ENCODE peak calls at places on chromosomes 4 and X, in six cellular contexts. F, D, C, J, X and H are unnamed samples.
A peak's percentile ranks its signal among the peaks of the same experiment; 100 is the strongest.

GRCh38 chr4:6617246-6617645 is 23.2 kb upstream of the MRFAP1 start:
- DNase-seq in F (peak; percentile 40), D (no peak), C (no peak), J (no peak), X (no peak), H (no peak)

GRCh38 chr4:173199553-173199952 is 30.9 kb downstream of the GALNT7 start:
- DNase-seq in F (no peak), D (no peak), C (no peak), J (no peak), X (no peak), H (no peak)

GRCh38 chr4:128863314-128864075 is 54.0 kb downstream of the JADE1 start:
- DNase-seq in F (peak; percentile 88), D (peak; percentile 80), C (peak; percentile 43), J (peak; percentile 57), X (peak; percentile 67), H (peak; percentile 88)

GRCh38 chr4:1559896-1560650 is 124.0 kb downstream of the FAM53A start:
- DNase-seq in F (no peak), D (no peak), C (no peak), J (no peak), X (no peak), H (no peak)

GRCh38 chr4:159142254-159142653 is 39.4 kb downstream of the RAPGEF2 start:
- DNase-seq in F (no peak), D (no peak), C (no peak), J (no peak), X (peak; percentile 63), H (no peak)

GRCh38 chr4:29908276-29908675 is 811.9 kb upstream of the PCDH7 start:
- DNase-seq in F (no peak), D (no peak), C (no peak), J (no peak), X (peak; percentile 0), H (no peak)

GRCh38 chrX:27438937-27439336 is 24.2 kb downstream of the PPP4R3C start:
- DNase-seq in F (no peak), D (no peak), C (no peak), J (no peak), X (no peak), H (no peak)

GRCh38 chrX:104195013-104195412 is 28.8 kb downstream of the FAM199X start:
- DNase-seq in F (no peak), D (no peak), C (no peak), J (no peak), X (peak; percentile 1), H (no peak)

GRCh38 chr4:159206427-159206871 is 103.6 kb downstream of the RAPGEF2 start:
- DNase-seq in F (no peak), D (no peak), C (peak; percentile 39), J (no peak), X (peak; percentile 78), H (no peak)

GRCh38 chr4:122830392-122831095 is 3.9 kb downstream of the FGF2 start:
- DNase-seq in F (peak; percentile 71), D (no peak), C (no peak), J (no peak), X (peak; percentile 65), H (no peak)

GRCh38 chr4:77022581-77023133 is 53.1 kb downstream of the CCNI start:
- DNase-seq in F (no peak), D (peak; percentile 70), C (no peak), J (no peak), X (peak; percentile 90), H (peak; percentile 80)

GRCh38 chr4:80266902-80267380 is 477 bp downstream of the FGF5 start:
- DNase-seq in F (no peak), D (peak; percentile 47), C (no peak), J (peak; percentile 8), X (peak; percentile 55), H (peak; percentile 50)

GRCh38 chrX:97155809-97156208 is 272.1 kb downstream of the RPA4 start:
- DNase-seq in F (no peak), D (no peak), C (no peak), J (no peak), X (no peak), H (no peak)

GRCh38 chrX:81316163-81316562 is 114.3 kb downstream of the SH3BGRL start:
- DNase-seq in F (no peak), D (no peak), C (no peak), J (no peak), X (peak; percentile 43), H (no peak)

GRCh38 chr4:42150653-42151567 is 1.5 kb downstream of the BEND4 start:
- DNase-seq in F (no peak), D (no peak), C (peak; percentile 65), J (peak; percentile 52), X (no peak), H (peak; percentile 61)

GRCh38 chrX:21996872-21997271 is 35.3 kb upstream of the PHEX start:
- DNase-seq in F (no peak), D (no peak), C (no peak), J (no peak), X (peak; percentile 81), H (no peak)

GRCh38 chrX:21741869-21742701 is 15.8 kb downstream of the SMPX start:
- DNase-seq in F (peak; percentile 67), D (no peak), C (no peak), J (no peak), X (peak; percentile 91), H (no peak)

GRCh38 chr4:1565598-1566295 is 118.4 kb downstream of the FAM53A start:
- DNase-seq in F (peak; percentile 35), D (no peak), C (no peak), J (no peak), X (no peak), H (no peak)

GRCh38 chr4:52552778-52553177 is 106.3 kb downstream of the USP46 start:
- DNase-seq in F (no peak), D (no peak), C (no peak), J (no peak), X (no peak), H (no peak)

GRCh38 chrX:7084841-7085240 is 62.7 kb upstream of the STS start:
- DNase-seq in F (no peak), D (no peak), C (no peak), J (no peak), X (no peak), H (no peak)

GRCh38 chrX:41922125-41922521 is 1.2 kb downstream of the CASK start:
- DNase-seq in F (no peak), D (no peak), C (no peak), J (peak; percentile 1), X (peak; percentile 46), H (peak; percentile 8)

GRCh38 chr4:57668621-57669020 is 558.4 kb upstream of the IGFBP7 start:
- DNase-seq in F (no peak), D (no peak), C (no peak), J (no peak), X (no peak), H (peak; percentile 4)

GRCh38 chr4:121229993-121230392 is 65.9 kb upstream of the TNIP3 start:
- DNase-seq in F (no peak), D (no peak), C (no peak), J (no peak), X (no peak), H (no peak)

GRCh38 chr4:170476351-170476750 is 386.6 kb upstream of the AADAT start:
- DNase-seq in F (no peak), D (no peak), C (no peak), J (no peak), X (peak; percentile 24), H (no peak)

GRCh38 chrX:153490217-153490616 is 4.6 kb upstream of the BGN start:
- DNase-seq in F (no peak), D (no peak), C (no peak), J (no peak), X (no peak), H (no peak)

GRCh38 chrX:101550825-101551767 is 749 bp downstream of the ARMCX1 start:
- DNase-seq in F (peak; percentile 79), D (peak; percentile 70), C (no peak), J (no peak), X (peak; percentile 41), H (peak; percentile 72)

GRCh38 chr4:108834787-108835384 is 72.0 kb upstream of the ETNPPL start:
- DNase-seq in F (no peak), D (peak; percentile 14), C (peak; percentile 3), J (no peak), X (peak; percentile 63), H (peak; percentile 65)

GRCh38 chrX:65866146-65866545 is 173.7 kb downstream of the VSIG4 start:
- DNase-seq in F (no peak), D (no peak), C (peak; percentile 30), J (no peak), X (no peak), H (no peak)

GRCh38 chr4:156594619-156595018 is 377.0 kb downstream of the PDGFC start:
- DNase-seq in F (peak; percentile 71), D (peak; percentile 26), C (no peak), J (no peak), X (peak; percentile 15), H (no peak)

GRCh38 chr4:109294468-109295020 is 7.9 kb downstream of the COL25A1 start:
- DNase-seq in F (no peak), D (no peak), C (no peak), J (no peak), X (peak; percentile 77), H (no peak)

GRCh38 chrX:103716967-103717366 is 6.3 kb downstream of the TMEM31 start:
- DNase-seq in F (no peak), D (no peak), C (no peak), J (no peak), X (peak; percentile 78), H (no peak)

GRCh38 chrX:67408423-67409079 is 135.3 kb upstream of the AR start:
- DNase-seq in F (no peak), D (no peak), C (no peak), J (no peak), X (no peak), H (no peak)

GRCh38 chr4:122548452-122548851 is 72.4 kb downstream of the IL21 start:
- DNase-seq in F (no peak), D (no peak), C (no peak), J (no peak), X (peak; percentile 36), H (no peak)

GRCh38 chr4:52265781-52266525 is 214.8 kb downstream of the SPATA18 start:
- DNase-seq in F (no peak), D (no peak), C (no peak), J (no peak), X (no peak), H (no peak)

GRCh38 chr4:176142253-176142652 is 53.1 kb downstream of the SPATA4 start:
- DNase-seq in F (no peak), D (no peak), C (no peak), J (no peak), X (no peak), H (no peak)

GRCh38 chr4:133245226-133245625 is 96.1 kb downstream of the PCDH10 start:
- DNase-seq in F (no peak), D (no peak), C (no peak), J (no peak), X (no peak), H (no peak)

GRCh38 chrX:39724544-39724943 is 373.2 kb downstream of the BCOR start:
- DNase-seq in F (no peak), D (no peak), C (no peak), J (no peak), X (no peak), H (no peak)

GRCh38 chr4:76526585-76526990 is 91.6 kb downstream of the SHROOM3 start:
- DNase-seq in F (no peak), D (peak; percentile 24), C (no peak), J (no peak), X (peak; percentile 22), H (peak; percentile 13)

GRCh38 chr4:11743236-11743635 is 314.5 kb upstream of the HS3ST1 start:
- DNase-seq in F (no peak), D (no peak), C (no peak), J (no peak), X (peak; percentile 21), H (no peak)

GRCh38 chr4:22573198-22573597 is 57.3 kb upstream of the ADGRA3 start:
- DNase-seq in F (peak; percentile 88), D (no peak), C (no peak), J (no peak), X (peak; percentile 4), H (no peak)